ENCODE peak calls at places on chromosomes 4 and X, in six cellular contexts. One of them, this sample, is unnamed.

GRCh38 chr4:153023692-153024394 is 87.7 kb downstream of the FHDC1 start:
- DNase-seq in OCI-LY7: no peak
- DNase-seq in lower lobe of right lung: no peak
- DNase-seq in cardiac muscle cell: no peak
- DNase-seq in fibroblast of lung: no peak
- DNase-seq in thoracic aorta: no peak
- DNase-seq in this sample: no peak

GRCh38 chr4:70704333-70705145 is 16.2 kb downstream of the UTP3 start:
- DNase-seq in OCI-LY7: peak; percentile 85
- DNase-seq in lower lobe of right lung: peak; percentile 92
- DNase-seq in cardiac muscle cell: peak; percentile 91
- DNase-seq in fibroblast of lung: peak; percentile 68
- DNase-seq in thoracic aorta: no peak
- DNase-seq in this sample: peak; percentile 47

GRCh38 chrX:40465735-40466551 is 114.8 kb upstream of the ATP6AP2 start:
- DNase-seq in OCI-LY7: peak; percentile 5
- DNase-seq in lower lobe of right lung: no peak
- DNase-seq in cardiac muscle cell: no peak
- DNase-seq in fibroblast of lung: no peak
- DNase-seq in thoracic aorta: no peak
- DNase-seq in this sample: no peak

GRCh38 chr4:158860856-158861255 is 92.0 kb downstream of the FNIP2 start:
- DNase-seq in OCI-LY7: no peak
- DNase-seq in lower lobe of right lung: no peak
- DNase-seq in cardiac muscle cell: no peak
- DNase-seq in fibroblast of lung: no peak
- DNase-seq in thoracic aorta: no peak
- DNase-seq in this sample: no peak

GRCh38 chrX:110563276-110563675 is 204.6 kb downstream of the RTL9 start:
- DNase-seq in OCI-LY7: no peak
- DNase-seq in lower lobe of right lung: no peak
- DNase-seq in cardiac muscle cell: no peak
- DNase-seq in fibroblast of lung: no peak
- DNase-seq in thoracic aorta: no peak
- DNase-seq in this sample: no peak

GRCh38 chr4:118968006-118968405 is 79.4 kb downstream of the SYNPO2 start:
- DNase-seq in OCI-LY7: peak; percentile 40
- DNase-seq in lower lobe of right lung: peak; percentile 57
- DNase-seq in cardiac muscle cell: peak; percentile 83
- DNase-seq in fibroblast of lung: peak; percentile 96
- DNase-seq in thoracic aorta: no peak
- DNase-seq in this sample: no peak

GRCh38 chr4:17544831-17545234 is 29.9 kb downstream of the CLRN2 start:
- DNase-seq in OCI-LY7: no peak
- DNase-seq in lower lobe of right lung: no peak
- DNase-seq in cardiac muscle cell: no peak
- DNase-seq in fibroblast of lung: no peak
- DNase-seq in thoracic aorta: no peak
- DNase-seq in this sample: no peak

GRCh38 chr4:145097331-145097820 is 620 bp downstream of the ANAPC10 start:
- DNase-seq in OCI-LY7: peak; percentile 17
- DNase-seq in lower lobe of right lung: no peak
- DNase-seq in cardiac muscle cell: no peak
- DNase-seq in fibroblast of lung: no peak
- DNase-seq in thoracic aorta: no peak
- DNase-seq in this sample: no peak

GRCh38 chr4:173301518-173302201 is 32.5 kb downstream of the HMGB2 start:
- DNase-seq in OCI-LY7: peak; percentile 53
- DNase-seq in lower lobe of right lung: no peak
- DNase-seq in cardiac muscle cell: peak; percentile 37
- DNase-seq in fibroblast of lung: peak; percentile 82
- DNase-seq in thoracic aorta: no peak
- DNase-seq in this sample: no peak

GRCh38 chr4:96347582-96347981 is 507.7 kb downstream of the PDHA2 start:
- DNase-seq in OCI-LY7: no peak
- DNase-seq in lower lobe of right lung: no peak
- DNase-seq in cardiac muscle cell: no peak
- DNase-seq in fibroblast of lung: no peak
- DNase-seq in thoracic aorta: no peak
- DNase-seq in this sample: no peak

GRCh38 chr4:101356928-101357327 is 9.6 kb upstream of the PPP3CA start:
- DNase-seq in OCI-LY7: no peak
- DNase-seq in lower lobe of right lung: no peak
- DNase-seq in cardiac muscle cell: no peak
- DNase-seq in fibroblast of lung: peak; percentile 81
- DNase-seq in thoracic aorta: no peak
- DNase-seq in this sample: no peak

GRCh38 chr4:77151246-77151645 is 5.8 kb upstream of the CCNG2 start:
- DNase-seq in OCI-LY7: no peak
- DNase-seq in lower lobe of right lung: no peak
- DNase-seq in cardiac muscle cell: no peak
- DNase-seq in fibroblast of lung: no peak
- DNase-seq in thoracic aorta: no peak
- DNase-seq in this sample: no peak

GRCh38 chrX:124033821-124034220 is 72.3 kb downstream of the STAG2 start:
- DNase-seq in OCI-LY7: no peak
- DNase-seq in lower lobe of right lung: no peak
- DNase-seq in cardiac muscle cell: no peak
- DNase-seq in fibroblast of lung: peak; percentile 45
- DNase-seq in thoracic aorta: no peak
- DNase-seq in this sample: no peak

GRCh38 chr4:53537606-53538005 is 53.7 kb downstream of the LNX1 start:
- DNase-seq in OCI-LY7: no peak
- DNase-seq in lower lobe of right lung: no peak
- DNase-seq in cardiac muscle cell: no peak
- DNase-seq in fibroblast of lung: no peak
- DNase-seq in thoracic aorta: no peak
- DNase-seq in this sample: no peak
- H3K27ac ChIP-seq in OCI-LY7: no peak overlapping the region
- H3K27ac ChIP-seq in lower lobe of right lung: no peak overlapping the region
- H3K27ac ChIP-seq in cardiac muscle cell: no peak overlapping the region
- H3K27ac ChIP-seq in fibroblast of lung: no peak overlapping the region
- H3K27ac ChIP-seq in thoracic aorta: no peak overlapping the region
- H3K27ac ChIP-seq in this sample: no peak overlapping the region

DNA sequence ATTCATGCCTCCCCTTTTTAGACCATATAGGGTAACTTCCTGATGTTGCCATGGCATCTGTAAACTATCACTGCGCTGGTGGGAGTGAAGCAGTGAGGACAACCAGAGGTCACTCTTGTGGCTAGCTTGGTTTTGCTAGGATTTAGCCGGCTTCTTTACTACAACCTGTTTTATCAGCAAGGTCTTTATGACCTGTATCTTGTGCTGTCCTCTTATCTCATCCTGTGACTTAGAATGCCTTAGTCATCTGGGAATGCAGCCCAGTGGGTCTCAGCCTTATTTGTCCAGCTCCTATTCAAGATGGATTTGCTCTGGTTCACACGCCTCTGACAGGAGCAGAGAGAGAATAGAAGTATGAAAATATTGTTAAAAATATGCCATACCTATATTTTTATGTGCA is 355.7 kb downstream of the ADGRL3 start:
- DNase-seq in OCI-LY7: no peak
- DNase-seq in lower lobe of right lung: no peak
- DNase-seq in cardiac muscle cell: peak; percentile 49
- DNase-seq in fibroblast of lung: peak; percentile 58
- DNase-seq in thoracic aorta: no peak
- DNase-seq in this sample: no peak
- H3K27ac ChIP-seq in OCI-LY7: no peak overlapping the region
- H3K27ac ChIP-seq in lower lobe of right lung: no peak overlapping the region
- H3K27ac ChIP-seq in cardiac muscle cell: peak overlapping the region; percentile 85
- H3K27ac ChIP-seq in fibroblast of lung: no peak overlapping the region
- H3K27ac ChIP-seq in thoracic aorta: no peak overlapping the region
- H3K27ac ChIP-seq in this sample: no peak overlapping the region

DNA sequence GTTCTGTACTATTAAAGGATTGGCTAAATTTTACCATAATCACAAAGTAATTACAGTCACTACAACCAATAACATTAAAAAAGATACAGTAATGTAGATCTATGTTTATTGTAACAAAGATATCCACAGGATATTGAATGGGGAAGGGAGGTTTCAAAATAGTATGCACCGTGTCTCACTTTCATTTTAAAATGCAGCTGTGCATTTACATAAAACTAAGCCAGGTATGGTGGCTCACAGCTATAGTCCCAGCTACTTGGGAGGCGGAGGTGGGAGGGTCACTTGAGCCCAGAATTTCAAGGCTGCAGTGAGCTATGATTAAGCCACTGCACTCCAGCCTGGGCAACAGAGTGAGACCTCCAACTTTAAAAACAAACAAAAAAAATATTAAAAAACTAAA is 8.5 kb downstream of the SRP72 start:
- DNase-seq in OCI-LY7: peak; percentile 68
- DNase-seq in lower lobe of right lung: no peak
- DNase-seq in cardiac muscle cell: no peak
- DNase-seq in fibroblast of lung: no peak
- DNase-seq in thoracic aorta: no peak
- DNase-seq in this sample: no peak
- H3K27ac ChIP-seq in OCI-LY7: peak overlapping the region; percentile 89
- H3K27ac ChIP-seq in lower lobe of right lung: no peak overlapping the region
- H3K27ac ChIP-seq in cardiac muscle cell: no peak overlapping the region
- H3K27ac ChIP-seq in fibroblast of lung: no peak overlapping the region
- H3K27ac ChIP-seq in thoracic aorta: no peak overlapping the region
- H3K27ac ChIP-seq in this sample: no peak overlapping the region

GRCh38 chr4:150367326-150367725 is 214.6 kb upstream of the MAB21L2 start:
- DNase-seq in OCI-LY7: no peak
- DNase-seq in lower lobe of right lung: no peak
- DNase-seq in cardiac muscle cell: no peak
- DNase-seq in fibroblast of lung: no peak
- DNase-seq in thoracic aorta: no peak
- DNase-seq in this sample: no peak

GRCh38 chr4:150358691-150359090 is 223.3 kb upstream of the MAB21L2 start:
- DNase-seq in OCI-LY7: no peak
- DNase-seq in lower lobe of right lung: no peak
- DNase-seq in cardiac muscle cell: no peak
- DNase-seq in fibroblast of lung: no peak
- DNase-seq in thoracic aorta: no peak
- DNase-seq in this sample: no peak

GRCh38 chr4:150368667-150369066 is 213.3 kb upstream of the MAB21L2 start:
- DNase-seq in OCI-LY7: no peak
- DNase-seq in lower lobe of right lung: no peak
- DNase-seq in cardiac muscle cell: no peak
- DNase-seq in fibroblast of lung: peak; percentile 17
- DNase-seq in thoracic aorta: no peak
- DNase-seq in this sample: no peak

GRCh38 chr4:150366487-150366999 is 215.4 kb upstream of the MAB21L2 start:
- DNase-seq in OCI-LY7: no peak
- DNase-seq in lower lobe of right lung: no peak
- DNase-seq in cardiac muscle cell: peak; percentile 79
- DNase-seq in fibroblast of lung: no peak
- DNase-seq in thoracic aorta: no peak
- DNase-seq in this sample: no peak

GRCh38 chr4:150363721-150364688 is 217.9 kb upstream of the MAB21L2 start:
- DNase-seq in OCI-LY7: no peak
- DNase-seq in lower lobe of right lung: no peak
- DNase-seq in cardiac muscle cell: no peak
- DNase-seq in fibroblast of lung: no peak
- DNase-seq in thoracic aorta: no peak
- DNase-seq in this sample: no peak
- H3K27ac ChIP-seq in OCI-LY7: no peak overlapping the region
- H3K27ac ChIP-seq in lower lobe of right lung: no peak overlapping the region
- H3K27ac ChIP-seq in cardiac muscle cell: no peak overlapping the region
- H3K27ac ChIP-seq in fibroblast of lung: no peak overlapping the region
- H3K27ac ChIP-seq in thoracic aorta: no peak overlapping the region
- H3K27ac ChIP-seq in this sample: no peak overlapping the region

GRCh38 chrX:38282044-38282443 is 45.3 kb downstream of the RPGR start:
- DNase-seq in OCI-LY7: peak; percentile 2
- DNase-seq in lower lobe of right lung: no peak
- DNase-seq in cardiac muscle cell: peak; percentile 14
- DNase-seq in fibroblast of lung: peak; percentile 47
- DNase-seq in thoracic aorta: no peak
- DNase-seq in this sample: no peak
- H3K27ac ChIP-seq in OCI-LY7: no peak overlapping the region
- H3K27ac ChIP-seq in lower lobe of right lung: no peak overlapping the region
- H3K27ac ChIP-seq in cardiac muscle cell: no peak overlapping the region
- H3K27ac ChIP-seq in fibroblast of lung: no peak overlapping the region
- H3K27ac ChIP-seq in thoracic aorta: no peak overlapping the region
- H3K27ac ChIP-seq in this sample: no peak overlapping the region

GRCh38 chr4:3322059-3322550 is 29.3 kb downstream of the RGS12 start:
- DNase-seq in OCI-LY7: no peak
- DNase-seq in lower lobe of right lung: no peak
- DNase-seq in cardiac muscle cell: peak; percentile 72
- DNase-seq in fibroblast of lung: peak; percentile 27
- DNase-seq in thoracic aorta: no peak
- DNase-seq in this sample: no peak

GRCh38 chr4:3323071-3323481 is 30.3 kb downstream of the RGS12 start:
- DNase-seq in OCI-LY7: no peak
- DNase-seq in lower lobe of right lung: no peak
- DNase-seq in cardiac muscle cell: no peak
- DNase-seq in fibroblast of lung: no peak
- DNase-seq in thoracic aorta: no peak
- DNase-seq in this sample: no peak

GRCh38 chr4:3320361-3321023 is 27.7 kb downstream of the RGS12 start:
- DNase-seq in OCI-LY7: no peak
- DNase-seq in lower lobe of right lung: no peak
- DNase-seq in cardiac muscle cell: no peak
- DNase-seq in fibroblast of lung: no peak
- DNase-seq in thoracic aorta: no peak
- DNase-seq in this sample: no peak

GRCh38 chr4:3318561-3319021 is 25.8 kb downstream of the RGS12 start:
- DNase-seq in OCI-LY7: no peak
- DNase-seq in lower lobe of right lung: no peak
- DNase-seq in cardiac muscle cell: peak; percentile 30
- DNase-seq in fibroblast of lung: no peak
- DNase-seq in thoracic aorta: no peak
- DNase-seq in this sample: no peak

DNA sequence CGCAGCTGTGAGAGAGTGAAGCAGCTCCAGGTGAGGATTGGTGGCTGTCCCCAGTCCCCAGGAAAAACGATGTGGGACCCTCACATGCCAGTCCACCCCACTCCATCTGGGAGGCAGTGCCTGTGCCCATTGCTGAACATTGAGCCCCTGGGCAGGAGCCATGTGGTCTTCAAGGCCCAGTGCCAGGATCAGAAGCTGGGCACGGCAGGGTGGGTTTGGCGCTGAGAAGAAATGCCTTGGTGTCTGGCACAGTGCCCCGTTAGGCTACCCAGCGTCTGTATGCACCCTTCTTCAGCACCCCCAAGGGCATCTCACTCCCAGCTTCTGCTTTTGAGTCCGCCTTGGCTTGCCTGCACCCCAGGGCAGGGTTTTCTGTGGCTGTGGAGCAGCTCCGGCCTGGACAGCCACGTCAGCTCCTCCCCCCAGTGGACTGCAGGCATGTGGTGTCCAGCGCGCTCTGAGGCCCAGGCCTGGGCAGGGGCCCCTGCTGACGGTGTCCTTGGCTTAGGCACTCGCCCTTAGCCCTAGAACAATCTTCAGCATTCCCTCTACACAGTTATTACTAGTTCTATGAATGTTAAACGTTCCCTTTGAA is 28.6 kb downstream of the RGS12 start:
- DNase-seq in OCI-LY7: no peak
- DNase-seq in lower lobe of right lung: no peak
- DNase-seq in cardiac muscle cell: no peak
- DNase-seq in fibroblast of lung: peak; percentile 59
- DNase-seq in thoracic aorta: no peak
- DNase-seq in this sample: no peak
- H3K27ac ChIP-seq in OCI-LY7: no peak overlapping the region
- H3K27ac ChIP-seq in lower lobe of right lung: no peak overlapping the region
- H3K27ac ChIP-seq in cardiac muscle cell: peak overlapping the region; percentile 84
- H3K27ac ChIP-seq in fibroblast of lung: peak overlapping the region; percentile 13
- H3K27ac ChIP-seq in thoracic aorta: no peak overlapping the region
- H3K27ac ChIP-seq in this sample: no peak overlapping the region

GRCh38 chr4:40587826-40588225 is 41.8 kb downstream of the RBM47 start:
- DNase-seq in OCI-LY7: no peak
- DNase-seq in lower lobe of right lung: peak; percentile 60
- DNase-seq in cardiac muscle cell: no peak
- DNase-seq in fibroblast of lung: peak; percentile 69
- DNase-seq in thoracic aorta: no peak
- DNase-seq in this sample: no peak
- H3K27ac ChIP-seq in OCI-LY7: no peak overlapping the region
- H3K27ac ChIP-seq in lower lobe of right lung: peak overlapping the region; percentile 56
- H3K27ac ChIP-seq in cardiac muscle cell: no peak overlapping the region
- H3K27ac ChIP-seq in fibroblast of lung: no peak overlapping the region
- H3K27ac ChIP-seq in thoracic aorta: no peak overlapping the region
- H3K27ac ChIP-seq in this sample: no peak overlapping the region

This sample was measured in CD4-positive, alpha-beta T cell.